ENCODE peak calls at places on chromosomes 12 and 14, in ten cellular contexts. L is naive thymus-derived CD8-positive, alpha-beta T cell; U is posterior cingulate gyrus; T is AG09309; J is CD4-positive, alpha-beta T cell; Z is neural progenitor cell; N is H9; M is ecto neural progenitor cell; O is activated naive CD4-positive, alpha-beta T cell; W is activated CD8-positive, alpha-beta T cell treated with anti-CD3 and anti-CD28 coated beads, Interleukin-2, amount 10 ng/mL, durations not matched to agents 7 days and 5 days. S is an unnamed sample.

GRCh38 chr14:75280831-75281690 is 2.4 kb downstream of the FOS start:
- DNase-seq in U (no peak), L (peak), N (no peak), O (no peak), J (no peak), M (no peak), T (no peak), Z (no peak), W (no peak), S (peak)

GRCh38 chr14:93543766-93544165 is 113.0 kb downstream of the UNC79 start:
- DNase-seq in Z (peak), N (no peak), U (no peak), O (no peak), T (peak), M (no peak), W (no peak), J (no peak), L (no peak), S (peak)

GRCh38 chr12:63150255-63151060 is 543 bp downstream of the AVPR1A start:
- DNase-seq in O (no peak), L (no peak), M (peak), W (peak), T (no peak), U (no peak), Z (peak), J (no peak), N (peak), S (peak)

GRCh38 chr12:51320695-51321320 is 3.2 kb downstream of the BIN2 start:
- DNase-seq in J (no peak), L (no peak), O (no peak), W (no peak), U (no peak), Z (peak), T (peak), M (peak), N (peak), S (no peak)

GRCh38 chr12:92570056-92570753 is 132.6 kb upstream of the PLEKHG7 start:
- DNase-seq in Z (peak), J (peak), W (peak), U (peak), M (peak), L (peak), O (no peak), T (peak), N (peak), S (peak)

GRCh38 chr12:112408621-112409020 is 784 bp downstream of the RPL6 start:
- DNase-seq in O (no peak), T (no peak), M (no peak), Z (no peak), L (peak), J (no peak), W (no peak), N (no peak), U (no peak), S (no peak)

GRCh38 chr12:10722502-10722904 is 620 bp downstream of the YBX3 start:
- DNase-seq in N (no peak), T (peak), J (no peak), Z (peak), U (no peak), W (peak), O (peak), L (no peak), M (peak), S (peak)

GRCh38 chr12:124836759-124837158 is 26.9 kb downstream of the SCARB1 start:
- DNase-seq in O (no peak), J (no peak), M (no peak), Z (no peak), U (no peak), W (no peak), L (no peak), N (no peak), T (no peak), S (no peak)

GRCh38 chr14:101557811-101558738 is 3.2 kb upstream of the DIO3 start:
- DNase-seq in O (no peak), M (no peak), N (no peak), Z (peak), W (no peak), U (no peak), T (no peak), L (no peak), J (no peak), S (no peak)

GRCh38 chr12:121240484-121241202 is 30.7 kb downstream of the P2RX4 start:
- DNase-seq in W (peak), L (peak), T (no peak), J (peak), N (peak), M (peak), U (peak), O (peak), Z (peak), S (peak)

GRCh38 chr12:13727707-13728147 is 253.7 kb downstream of the GRIN2B start:
- DNase-seq in W (no peak), N (no peak), T (no peak), U (no peak), L (no peak), J (no peak), M (no peak), Z (no peak), O (no peak), S (peak)

S was measured in astrocyte of the spinal cord.